ENCODE peak calls at places on chromosome 15, in ten cellular contexts. E is body of pancreas; T is Panc1; D is kidney; O is IMR-90; B is ascending aorta; Z is vagina; N is aorta; X is upper lobe of right lung; A is CD4-positive, alpha-beta memory T cell. P is an unnamed sample.

GRCh38 chr15:45435124-45435903 is 57.0 kb upstream of the GATM start:
- DNase-seq in Z (no peak), A (no peak), E (no peak), B (no peak), O (no peak), X (no peak), D (no peak), T (no peak), N (no peak), P (no peak)

GRCh38 chr15:74333662-74334061 is 33.8 kb downstream of the CYP11A1 start:
- DNase-seq in N (peak; percentile 69), X (peak; percentile 54), A (no peak), T (no peak), Z (no peak), D (peak; percentile 41), O (no peak), B (no peak), E (no peak), P (no peak)

GRCh38 chr15:37682304-37682703 is 252.1 kb upstream of the TMCO5A start:
- DNase-seq in A (no peak), T (no peak), E (no peak), D (no peak), O (peak; percentile 27), Z (no peak), N (no peak), B (no peak), X (no peak), P (no peak)

GRCh38 chr15:40081691-40082194 is 26.9 kb downstream of the BMF start:
- DNase-seq in X (no peak), D (peak; percentile 90), O (peak; percentile 75), T (no peak), N (no peak), Z (no peak), A (no peak), B (no peak), E (peak; percentile 72), P (no peak)

GRCh38 chr15:51022206-51022605 is 72.5 kb downstream of the TNFAIP8L3 start:
- DNase-seq in Z (no peak), O (peak; percentile 3), D (no peak), A (no peak), N (no peak), X (no peak), B (no peak), E (no peak), T (no peak), P (no peak)

GRCh38 chr15:99486371-99487336 is 79.1 kb upstream of the MEF2A start:
- DNase-seq in B (peak; percentile 46), N (peak; percentile 93), D (peak; percentile 95), X (peak; percentile 84), O (peak; percentile 60), Z (peak; percentile 89), E (peak; percentile 57), T (no peak), A (no peak), P (no peak)

GRCh38 chr15:68991723-68992122 is 22.8 kb upstream of the NOX5 start:
- DNase-seq in D (no peak), Z (peak; percentile 74), T (no peak), O (peak; percentile 9), B (no peak), N (no peak), X (no peak), A (no peak), E (no peak), P (no peak)

GRCh38 chr15:25863067-25863967 is at the start of gene ATP10A:
- DNase-seq in X (peak; percentile 84), A (peak; percentile 43), O (peak; percentile 71), D (no peak), E (no peak), Z (no peak), T (no peak), B (no peak), N (peak; percentile 88), P (no peak)

GRCh38 chr15:58517682-58518525 is 86.1 kb downstream of the LIPC start:
- DNase-seq in D (no peak), Z (no peak), N (no peak), A (no peak), T (no peak), O (no peak), E (no peak), X (no peak), B (no peak), P (no peak)

GRCh38 chr15:49624046-49624445 is 3.2 kb downstream of the DTWD1 start:
- DNase-seq in O (peak; percentile 44), X (no peak), T (no peak), N (no peak), D (no peak), E (no peak), A (no peak), B (no peak), Z (no peak), P (no peak)

GRCh38 chr15:62469874-62470688 is 305.0 kb upstream of the C2CD4B start:
- DNase-seq in E (no peak), T (no peak), Z (no peak), X (no peak), B (no peak), D (no peak), A (no peak), N (peak; percentile 84), O (peak; percentile 90), P (no peak)

GRCh38 chr15:62474771-62475124 is 309.7 kb upstream of the C2CD4B start:
- DNase-seq in O (peak; percentile 34), N (no peak), B (no peak), T (no peak), Z (no peak), X (no peak), A (no peak), E (no peak), D (no peak), P (no peak)

GRCh38 chr15:62474021-62474770 is 309.1 kb upstream of the C2CD4B start:
- DNase-seq in X (no peak), A (no peak), E (no peak), D (no peak), O (no peak), B (no peak), Z (no peak), N (no peak), T (no peak), P (no peak)

GRCh38 chr15:62475595-62475994 is 310.5 kb upstream of the C2CD4B start:
- DNase-seq in E (no peak), O (no peak), D (no peak), T (no peak), Z (no peak), N (no peak), A (no peak), X (no peak), B (no peak), P (no peak)

DNA sequence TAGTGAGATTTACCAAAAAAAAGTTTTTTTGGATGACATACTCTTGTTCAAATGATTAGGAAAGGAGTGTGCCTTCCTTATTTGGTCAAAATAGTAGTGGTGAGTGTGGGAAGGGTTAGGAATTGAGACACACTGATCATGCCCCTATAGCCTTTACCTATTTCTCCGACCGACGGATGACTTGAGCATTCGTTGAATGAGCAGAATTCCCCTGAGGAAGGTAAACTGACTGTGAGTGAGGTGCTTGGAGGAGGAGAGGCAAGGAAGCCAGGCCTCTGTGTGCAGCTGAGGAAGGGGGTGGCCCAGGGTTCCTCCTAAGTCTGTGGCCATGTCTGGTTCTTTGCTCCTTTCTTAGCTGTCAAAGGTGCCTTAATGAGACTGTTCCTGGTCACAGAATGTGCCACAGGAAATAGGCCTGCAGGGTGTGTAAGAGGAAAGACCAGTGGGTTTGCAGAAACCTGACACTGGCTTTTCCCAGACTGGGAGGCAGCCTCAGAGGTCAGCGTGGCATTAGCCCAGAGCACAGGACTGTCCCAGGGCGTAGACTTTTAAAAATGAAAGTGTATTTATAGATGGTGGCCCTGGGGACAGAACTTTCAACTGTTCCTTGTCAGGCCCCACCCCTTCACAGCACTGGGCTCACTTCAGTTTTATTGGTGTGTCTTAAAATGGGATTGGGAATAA is 307.7 kb upstream of the C2CD4B start:
- DNase-seq in E (no peak), D (no peak), X (no peak), Z (no peak), T (no peak), N (no peak), B (no peak), O (no peak), A (no peak), P (no peak)
- H3K4me1 ChIP-seq in E (no peaks in the 10 kb centered on the region), D (no peaks in the 10 kb centered on the region), X (no peaks in the 10 kb centered on the region), Z (peaks cover 52% of the 10 kb centered on the region), T (no peaks in the 10 kb centered on the region), N (peaks cover 10% of the 10 kb centered on the region), B (peaks cover 90% of the 10 kb centered on the region), O (peaks cover 21% of the 10 kb centered on the region), A (no peaks in the 10 kb centered on the region), P (peaks cover 9% of the 10 kb centered on the region)

GRCh38 chr15:78171864-78172472 is 22.8 kb downstream of the IDH3A start:
- DNase-seq in X (no peak), T (no peak), E (no peak), N (no peak), D (no peak), O (no peak), B (no peak), A (no peak), Z (no peak), P (no peak)

GRCh38 chr15:78167227-78167888 is 18.2 kb downstream of the IDH3A start:
- DNase-seq in N (no peak), B (no peak), A (peak; percentile 30), O (no peak), E (no peak), Z (no peak), D (no peak), X (no peak), T (no peak), P (no peak)

GRCh38 chr15:78164010-78164409 is 14.8 kb downstream of the IDH3A start:
- DNase-seq in E (no peak), Z (no peak), X (no peak), N (no peak), B (no peak), O (no peak), T (no peak), D (no peak), A (no peak), P (no peak)

GRCh38 chr15:78170848-78171773 is 21.9 kb downstream of the IDH3A start:
- DNase-seq in T (no peak), D (no peak), X (no peak), B (no peak), O (no peak), A (no peak), Z (no peak), N (no peak), E (no peak), P (no peak)

GRCh38 chr15:78168591-78168990 is 19.4 kb downstream of the IDH3A start:
- DNase-seq in O (no peak), D (no peak), B (no peak), E (no peak), A (no peak), X (no peak), N (no peak), Z (no peak), T (no peak), P (no peak)
- H3K36me3 ChIP-seq in O (peaks cover 40% of the 10 kb centered on the region), D (peaks cover 33% of the 10 kb centered on the region), B (peaks cover 93% of the 10 kb centered on the region), E (peaks cover 30% of the 10 kb centered on the region), A (peaks cover 46% of the 10 kb centered on the region), X (peaks cover 92% of the 10 kb centered on the region), N (peaks cover 21% of the 10 kb centered on the region), Z (no peaks in the 10 kb centered on the region), T (peaks cover 28% of the 10 kb centered on the region), P (peaks cover 95% of the 10 kb centered on the region)

GRCh38 chr15:63066302-63066701 is 23.8 kb downstream of the TPM1 start:
- DNase-seq in E (no peak), O (no peak), X (no peak), T (no peak), D (no peak), N (no peak), Z (no peak), B (no peak), A (no peak), P (no peak)
- H3K4me1 ChIP-seq in E (no peaks in the 10 kb centered on the region), O (peaks cover 16% of the 10 kb centered on the region), X (no peaks in the 10 kb centered on the region), T (no peaks in the 10 kb centered on the region), D (peaks cover 6% of the 10 kb centered on the region), N (peaks cover 1% of the 10 kb centered on the region), Z (no peaks in the 10 kb centered on the region), B (no peaks in the 10 kb centered on the region), A (no peaks in the 10 kb centered on the region), P (no peaks in the 10 kb centered on the region)

GRCh38 chr15:90914240-90915080 is 11.4 kb downstream of the MAN2A2 start:
- DNase-seq in N (no peak), T (no peak), O (no peak), D (peak; percentile 46), B (no peak), A (no peak), E (no peak), X (peak; percentile 72), Z (peak; percentile 67), P (no peak)
- H3K36me3 ChIP-seq in N (peaks cover 25% of the 10 kb centered on the region), T (peaks cover 5% of the 10 kb centered on the region), O (peaks cover 48% of the 10 kb centered on the region), D (peaks cover 57% of the 10 kb centered on the region), B (peaks cover 97% of the 10 kb centered on the region), A (peaks cover 90% of the 10 kb centered on the region), E (peaks cover 77% of the 10 kb centered on the region), X (peaks cover 99% of the 10 kb centered on the region), Z (peaks cover 5% of the 10 kb centered on the region), P (peaks cover 100% of the 10 kb centered on the region)

P was measured in esophagus squamous epithelium.